ENCODE peak calls at places on chromosomes 4 and X, in nine cellular contexts. H is activated T-cell treated with anti-CD3 and anti-CD28 coated beads, Interleukin-2, amount 50 U/mL, for 48 hours; K is type B pancreatic cell; U is Calu3; B is caudate nucleus; G is EL; J is M059J; I is NCI-H510A; D is NB4. L is an unnamed sample.

GRCh38 chr4:3252480-3252828 is 3.5 kb downstream of the MSANTD1 start:
- DNase-seq in H (no peak), K (no peak), U (no peak), B (no peak), G (no peak), J (no peak), I (no peak), D (no peak), L (no peak)

GRCh38 chr4:89489338-89489771 is 181.8 kb upstream of the GPRIN3 start:
- DNase-seq in H (no peak), K (no peak), U (peak), B (no peak), G (no peak), J (no peak), I (no peak), D (no peak), L (no peak)

GRCh38 chr4:111959202-111959601 is 186.1 kb upstream of the FAM241A start:
- DNase-seq in H (no peak), K (no peak), U (peak), B (no peak), G (peak), J (peak), I (no peak), D (peak), L (no peak)

GRCh38 chrX:44152867-44153266 is 179.7 kb upstream of the NDP start:
- DNase-seq in H (no peak), K (no peak), U (no peak), B (no peak), G (no peak), J (peak), I (no peak), D (peak), L (no peak)

GRCh38 chrX:152895724-152896420 is 2.0 kb upstream of the ZNF185 start:
- DNase-seq in H (no peak), K (no peak), U (peak), B (no peak), G (peak), J (peak), I (no peak), D (no peak), L (no peak)

GRCh38 chrX:26373829-26374228 is 157.9 kb downstream of the MAGEB5 start:
- DNase-seq in H (no peak), K (no peak), U (no peak), B (no peak), G (no peak), J (no peak), I (no peak), D (no peak), L (no peak)

GRCh38 chr4:130422255-130422654 is 1326.3 kb downstream of the C4orf33 start:
- DNase-seq in H (no peak), K (no peak), U (no peak), B (no peak), G (no peak), J (no peak), I (no peak), D (peak), L (no peak)

GRCh38 chr4:151195801-151196200 is 81.2 kb upstream of the PRSS48 start:
- DNase-seq in H (no peak), K (no peak), U (peak), B (no peak), G (peak), J (peak), I (no peak), D (no peak), L (no peak)

GRCh38 chr4:43782391-43782790 is 666.2 kb downstream of the KCTD8 start:
- DNase-seq in H (no peak), K (no peak), U (no peak), B (no peak), G (no peak), J (no peak), I (no peak), D (no peak), L (no peak)

GRCh38 chr4:181643466-181643865 is 599.7 kb upstream of the TENM3 start:
- DNase-seq in H (no peak), K (no peak), U (no peak), B (no peak), G (no peak), J (no peak), I (no peak), D (no peak), L (no peak)

GRCh38 chr4:36197501-36197900 is 46.8 kb downstream of the ARAP2 start:
- DNase-seq in H (no peak), K (no peak), U (no peak), B (no peak), G (no peak), J (no peak), I (no peak), D (no peak), L (no peak)

GRCh38 chr4:55865228-55865806 is 11.9 kb downstream of the EXOC1 start:
- DNase-seq in H (no peak), K (no peak), U (no peak), B (no peak), G (peak), J (peak), I (no peak), D (no peak), L (no peak)

GRCh38 chrX:31353095-31353494 is 281.3 kb upstream of the FTHL17 start:
- DNase-seq in H (no peak), K (no peak), U (peak), B (no peak), G (peak), J (peak), I (no peak), D (no peak), L (no peak)

GRCh38 chr4:11393551-11393950 is 35.1 kb downstream of the HS3ST1 start:
- DNase-seq in H (no peak), K (no peak), U (no peak), B (no peak), G (no peak), J (no peak), I (no peak), D (no peak), L (no peak)

GRCh38 chr4:99324978-99325377 is 3.8 kb upstream of the ADH1B start:
- DNase-seq in H (no peak), K (no peak), U (no peak), B (no peak), G (peak), J (peak), I (no peak), D (no peak), L (no peak)

GRCh38 chr4:150578745-150579470 is 3.0 kb upstream of the MAB21L2 start:
- DNase-seq in H (no peak), K (no peak), U (no peak), B (no peak), G (no peak), J (peak), I (no peak), D (no peak), L (no peak)

GRCh38 chr4:3783691-3784306 is 17.6 kb downstream of the ADRA2C start:
- DNase-seq in H (peak), K (no peak), U (peak), B (no peak), G (no peak), J (no peak), I (no peak), D (no peak), L (no peak)

GRCh38 chr4:78951862-78952472 is 12.7 kb upstream of the PAQR3 start:
- DNase-seq in H (no peak), K (no peak), U (peak), B (no peak), G (peak), J (peak), I (no peak), D (peak), L (peak)

GRCh38 chrX:12360991-12361598 is 222.8 kb downstream of the FRMPD4 start:
- DNase-seq in H (no peak), K (no peak), U (no peak), B (no peak), G (peak), J (peak), I (no peak), D (no peak), L (no peak)

GRCh38 chr4:73985528-73985852 is 2.5 kb downstream of the PPBP start:
- DNase-seq in H (no peak), K (no peak), U (no peak), B (no peak), G (no peak), J (no peak), I (no peak), D (no peak), L (no peak)

GRCh38 chrX:103423955-103424640 is 47.8 kb downstream of the BEX3 start:
- DNase-seq in H (no peak), K (no peak), U (no peak), B (no peak), G (no peak), J (no peak), I (no peak), D (no peak), L (no peak)

GRCh38 chrX:123093792-123094191 is 90.3 kb upstream of the GRIA3 start:
- DNase-seq in H (no peak), K (no peak), U (no peak), B (no peak), G (no peak), J (no peak), I (no peak), D (no peak), L (no peak)

GRCh38 chrX:37986893-37987292 is 19.5 kb upstream of the SYTL5 start:
- DNase-seq in H (no peak), K (no peak), U (no peak), B (no peak), G (peak), J (peak), I (no peak), D (no peak), L (no peak)

GRCh38 chr4:28014469-28014868 is 1153.8 kb downstream of the STIM2 start:
- DNase-seq in H (no peak), K (no peak), U (no peak), B (no peak), G (no peak), J (no peak), I (no peak), D (no peak), L (no peak)

GRCh38 chrX:21354725-21355124 is 19.5 kb upstream of the CNKSR2 start:
- DNase-seq in H (no peak), K (no peak), U (no peak), B (no peak), G (no peak), J (peak), I (no peak), D (no peak), L (no peak)

GRCh38 chrX:40003982-40004535 is 93.7 kb downstream of the BCOR start:
- DNase-seq in H (no peak), K (no peak), U (no peak), B (no peak), G (no peak), J (no peak), I (no peak), D (no peak), L (no peak)

GRCh38 chrX:138890491-138890890 is 179.0 kb upstream of the FGF13 start:
- DNase-seq in H (no peak), K (no peak), U (no peak), B (no peak), G (no peak), J (no peak), I (no peak), D (no peak), L (no peak)

GRCh38 chrX:14865201-14865600 is 7.7 kb downstream of the FANCB start:
- DNase-seq in H (no peak), K (no peak), U (no peak), B (no peak), G (peak), J (peak), I (no peak), D (no peak), L (no peak)

GRCh38 chr4:85409251-85409650 is 65.7 kb upstream of the ARHGAP24 start:
- DNase-seq in H (no peak), K (no peak), U (no peak), B (no peak), G (peak), J (peak), I (no peak), D (no peak), L (no peak)

GRCh38 chr4:153555730-153556440 is 89.7 kb downstream of the TMEM131L start:
- DNase-seq in H (no peak), K (no peak), U (no peak), B (no peak), G (peak), J (peak), I (no peak), D (no peak), L (no peak)

GRCh38 chrX:40504801-40505605 is 75.8 kb upstream of the ATP6AP2 start:
- DNase-seq in H (no peak), K (no peak), U (no peak), B (no peak), G (peak), J (peak), I (no peak), D (no peak), L (no peak)

L was measured in amygdala.